ENCODE peak calls at places on chromosomes 12 and 14, in nine cellular contexts. B is adipocyte; T is amniotic stem cell; R is stimulated activated CD8-positive, alpha-beta memory T cell treated with anti-CD3 and anti-CD28 coated beads, Interleukin-12 subunit alpha, Interleukin-12 subunit beta, amount 100 ng/mL, for 4 hours; Z is GM23248; P is NB4; F is RKO; G is left colon; V is left ventricle myocardium inferior. H is an unnamed sample.

GRCh38 chr12:54004063-54004840 is 4.3 kb downstream of the HOXC9 start:
- DNase-seq in B (no peak), T (no peak), R (no peak), Z (no peak), P (peak; percentile 31), F (peak; percentile 42), G (no peak), V (no peak), H (peak; percentile 53)

GRCh38 chr12:124995200-124995961 is 1.9 kb downstream of the BRI3BP start:
- DNase-seq in B (no peak), T (no peak), R (no peak), Z (no peak), P (peak; percentile 77), F (no peak), G (no peak), V (no peak), H (peak; percentile 65)

GRCh38 chr14:102484316-102484715 is 25.3 kb downstream of the ANKRD9 start:
- DNase-seq in B (no peak), T (no peak), R (no peak), Z (no peak), P (no peak), F (no peak), G (peak; percentile 11), V (no peak), H (no peak)

GRCh38 chr12:99339663-99340062 is 307.9 kb upstream of the GARIN6 start:
- DNase-seq in B (no peak), T (no peak), R (no peak), Z (no peak), P (no peak), F (no peak), G (no peak), V (no peak), H (no peak)

GRCh38 chr12:26704684-26705475 is 128.1 kb downstream of the ITPR2 start:
- DNase-seq in B (peak; percentile 40), T (no peak), R (no peak), Z (peak; percentile 41), P (peak; percentile 53), F (no peak), G (no peak), V (no peak), H (peak; percentile 64)

GRCh38 chr12:42448841-42449240 is 122.9 kb downstream of the PPHLN1 start:
- DNase-seq in B (no peak), T (no peak), R (no peak), Z (no peak), P (no peak), F (no peak), G (no peak), V (no peak), H (no peak)

GRCh38 chr14:76918751-76919421 is 92.7 kb downstream of the LRRC74A start:
- DNase-seq in B (peak; percentile 99), T (peak; percentile 94), R (no peak), Z (peak; percentile 99), P (peak; percentile 68), F (peak; percentile 94), G (peak; percentile 91), V (peak; percentile 95), H (peak; percentile 57)

GRCh38 chr12:17017402-17017801 is 411.4 kb upstream of the LMO3 start:
- DNase-seq in B (no peak), T (no peak), R (no peak), Z (no peak), P (no peak), F (no peak), G (no peak), V (no peak), H (no peak)

GRCh38 chr12:63351370-63351769 is 200.4 kb upstream of the AVPR1A start:
- DNase-seq in B (no peak), T (no peak), R (no peak), Z (no peak), P (no peak), F (no peak), G (no peak), V (no peak), H (no peak)

GRCh38 chr14:26370118-26370517 is 227.7 kb downstream of the NOVA1 start:
- DNase-seq in B (peak; percentile 7), T (no peak), R (no peak), Z (no peak), P (no peak), F (no peak), G (no peak), V (no peak), H (no peak)

GRCh38 chr12:110102255-110102654 is 21.9 kb upstream of the IFT81 start:
- DNase-seq in B (peak; percentile 53), T (no peak), R (no peak), Z (peak; percentile 66), P (peak; percentile 87), F (peak; percentile 83), G (peak; percentile 38), V (no peak), H (peak; percentile 90)

GRCh38 chr12:46221255-46222128 is 47.4 kb downstream of the SLC38A1 start:
- DNase-seq in B (peak; percentile 23), T (no peak), R (no peak), Z (peak; percentile 84), P (no peak), F (no peak), G (no peak), V (no peak), H (no peak)

GRCh38 chr12:106433055-106433454 is 75.5 kb downstream of the POLR3B start:
- DNase-seq in B (no peak), T (no peak), R (no peak), Z (no peak), P (no peak), F (no peak), G (no peak), V (no peak), H (no peak)

GRCh38 chr12:108822458-108823205 is 34.8 kb downstream of the SSH1 start:
- DNase-seq in B (no peak), T (no peak), R (no peak), Z (no peak), P (peak; percentile 53), F (no peak), G (no peak), V (no peak), H (no peak)

GRCh38 chr14:97995038-97995437 is 1197.9 kb downstream of the VRK1 start:
- DNase-seq in B (no peak), T (no peak), R (no peak), Z (no peak), P (no peak), F (no peak), G (no peak), V (no peak), H (no peak)

GRCh38 chr12:18750087-18750486 is 12.2 kb downstream of the CAPZA3 start:
- DNase-seq in B (peak; percentile 59), T (no peak), R (no peak), Z (peak; percentile 20), P (no peak), F (no peak), G (no peak), V (no peak), H (no peak)

GRCh38 chr12:105803292-105803691 is 335.5 kb downstream of the NUAK1 start:
- DNase-seq in B (peak; percentile 24), T (no peak), R (no peak), Z (peak; percentile 27), P (no peak), F (no peak), G (no peak), V (no peak), H (no peak)

GRCh38 chr14:35438910-35439713 is 34.6 kb upstream of the NFKBIA start:
- DNase-seq in B (peak; percentile 32), T (no peak), R (no peak), Z (peak; percentile 38), P (peak; percentile 52), F (peak; percentile 52), G (no peak), V (no peak), H (peak; percentile 32)